ENCODE peak calls at places on chromosomes 7 and 10, in six cellular contexts. F, S, C, D, B and Y are unnamed samples.

GRCh38 chr10:44961931-44962750 is 2.5 kb downstream of the RASSF4 start:
- DNase-seq in F (no peak), S (no peak), C (no peak), D (no peak), B (no peak), Y (no peak)

GRCh38 chr7:32506266-32507054 is 11.2 kb downstream of the AVL9 start:
- DNase-seq in F (no peak), S (peak), C (no peak), D (peak), B (peak), Y (peak)

GRCh38 chr7:121620953-121621606 is 225.0 kb upstream of the FAM3C start:
- DNase-seq in F (no peak), S (no peak), C (no peak), D (no peak), B (no peak), Y (no peak)

GRCh38 chr7:31492086-31492485 is 21.8 kb upstream of the ITPRID1 start:
- DNase-seq in F (no peak), S (no peak), C (peak), D (no peak), B (no peak), Y (no peak)

GRCh38 chr7:5702876-5703571 is 78.4 kb downstream of the RNF216 start:
- DNase-seq in F (no peak), S (no peak), C (no peak), D (no peak), B (peak), Y (no peak)

GRCh38 chr10:103917326-103918052 is 495 bp downstream of the STN1 start:
- DNase-seq in F (no peak), S (no peak), C (peak), D (no peak), B (peak), Y (no peak)

GRCh38 chr10:72328045-72328828 is 26.5 kb downstream of the DNAJB12 start:
- DNase-seq in F (peak), S (peak), C (peak), D (no peak), B (peak), Y (peak)

GRCh38 chr7:96740130-96740529 is 30.5 kb upstream of the SEM1 start:
- DNase-seq in F (no peak), S (no peak), C (no peak), D (no peak), B (no peak), Y (no peak)

GRCh38 chr7:34131371-34131770 is 226.0 kb downstream of the BMPER start:
- DNase-seq in F (no peak), S (peak), C (no peak), D (no peak), B (no peak), Y (no peak)

GRCh38 chr7:143382791-143383641 is 1.9 kb downstream of the ZYX start:
- DNase-seq in F (no peak), S (no peak), C (no peak), D (no peak), B (no peak), Y (no peak)

GRCh38 chr7:44757311-44757710 is 8.7 kb downstream of the ZMIZ2 start:
- DNase-seq in F (no peak), S (no peak), C (no peak), D (no peak), B (no peak), Y (no peak)

GRCh38 chr10:35447693-35448407 is 111.5 kb downstream of the CCNY start:
- DNase-seq in F (no peak), S (peak), C (peak), D (no peak), B (peak), Y (peak)

GRCh38 chr10:13256627-13257026 is 22.5 kb upstream of the UCMA start:
- DNase-seq in F (no peak), S (no peak), C (no peak), D (no peak), B (no peak), Y (no peak)

GRCh38 chr10:36888925-36889573 is 236.3 kb upstream of the ANKRD30A start:
- DNase-seq in F (peak), S (peak), C (peak), D (no peak), B (peak), Y (no peak)

GRCh38 chr10:52308251-52309031 is 5.6 kb upstream of the DKK1 start:
- DNase-seq in F (no peak), S (peak), C (peak), D (no peak), B (peak), Y (peak)

GRCh38 chr7:37738338-37738737 is 54.8 kb downstream of the GPR141 start:
- DNase-seq in F (no peak), S (no peak), C (no peak), D (no peak), B (no peak), Y (no peak)

GRCh38 chr7:6159097-6159483 is 113.3 kb downstream of the CYTH3 start:
- DNase-seq in F (no peak), S (no peak), C (no peak), D (no peak), B (no peak), Y (no peak)

GRCh38 chr10:131439705-131440104 is 128.2 kb upstream of the TCERG1L start:
- DNase-seq in F (no peak), S (no peak), C (no peak), D (no peak), B (no peak), Y (no peak)

GRCh38 chr7:8175929-8176369 is 86.0 kb downstream of the ICA1 start:
- DNase-seq in F (no peak), S (no peak), C (no peak), D (no peak), B (no peak), Y (no peak)

GRCh38 chr7:113217314-113217713 is 99.0 kb upstream of the SMIM30 start:
- DNase-seq in F (no peak), S (no peak), C (no peak), D (no peak), B (no peak), Y (no peak)

GRCh38 chr7:12110425-12110824 is 100.7 kb upstream of the TMEM106B start:
- DNase-seq in F (no peak), S (no peak), C (no peak), D (no peak), B (no peak), Y (no peak)

GRCh38 chr10:89159761-89160160 is 47.4 kb downstream of the CH25H start:
- DNase-seq in F (no peak), S (peak), C (no peak), D (no peak), B (no peak), Y (no peak)

GRCh38 chr10:3828404-3829192 is 43.6 kb upstream of the KLF6 start:
- DNase-seq in F (no peak), S (peak), C (no peak), D (no peak), B (peak), Y (peak)

GRCh38 chr10:31582365-31583052 is 263.5 kb downstream of the ZEB1 start:
- DNase-seq in F (no peak), S (peak), C (peak), D (no peak), B (peak), Y (peak)

GRCh38 chr10:111093741-111094380 is 17.0 kb downstream of the ADRA2A start:
- DNase-seq in F (no peak), S (peak), C (no peak), D (no peak), B (peak), Y (peak)

GRCh38 chr10:12631216-12631615 is 281.9 kb downstream of the CAMK1D start:
- DNase-seq in F (no peak), S (peak), C (no peak), D (no peak), B (peak), Y (peak)

GRCh38 chr10:93992400-93993030 is 1.2 kb upstream of the PLCE1 start:
- DNase-seq in F (no peak), S (no peak), C (no peak), D (no peak), B (peak), Y (no peak)

GRCh38 chr7:44277391-44277790 is 48.0 kb downstream of the CAMK2B start:
- DNase-seq in F (no peak), S (no peak), C (no peak), D (no peak), B (no peak), Y (no peak)

GRCh38 chr7:81845628-81846259 is 75.9 kb upstream of the HGF start:
- DNase-seq in F (no peak), S (peak), C (no peak), D (no peak), B (peak), Y (peak)

GRCh38 chr7:47290867-47291266 is 291.0 kb downstream of the TNS3 start:
- DNase-seq in F (no peak), S (no peak), C (no peak), D (no peak), B (no peak), Y (no peak)

GRCh38 chr7:70131807-70132565 is 533.7 kb downstream of the AUTS2 start:
- DNase-seq in F (no peak), S (no peak), C (no peak), D (no peak), B (no peak), Y (no peak)

GRCh38 chr7:74012842-74013249 is 15.1 kb upstream of the ELN start:
- DNase-seq in F (no peak), S (no peak), C (no peak), D (no peak), B (no peak), Y (peak)

GRCh38 chr10:58457761-58458616 is 54.7 kb upstream of the BICC1 start:
- DNase-seq in F (no peak), S (peak), C (no peak), D (peak), B (peak), Y (peak)

GRCh38 chr7:45252857-45253256 is 95.3 kb downstream of the RAMP3 start:
- DNase-seq in F (peak), S (no peak), C (no peak), D (no peak), B (no peak), Y (no peak)

GRCh38 chr7:130009848-130010688 is 41.1 kb downstream of the ZC3HC1 start:
- DNase-seq in F (peak), S (peak), C (peak), D (peak), B (peak), Y (peak)

GRCh38 chr7:76336094-76336493 is 22.7 kb downstream of the YWHAG start:
- DNase-seq in F (no peak), S (no peak), C (no peak), D (no peak), B (no peak), Y (no peak)

GRCh38 chr7:85659364-85659763 is 472.5 kb upstream of the SEMA3D start:
- DNase-seq in F (no peak), S (no peak), C (no peak), D (no peak), B (peak), Y (no peak)

GRCh38 chr7:14197280-14197679 is 207.8 kb upstream of the ETV1 start:
- DNase-seq in F (no peak), S (no peak), C (no peak), D (no peak), B (peak), Y (peak)

GRCh38 chr7:16590424-16590823 is 55.1 kb downstream of the ANKMY2 start:
- DNase-seq in F (no peak), S (no peak), C (peak), D (no peak), B (no peak), Y (no peak)

GRCh38 chr7:67343566-67343965 is 346.9 kb downstream of the TYW1 start:
- DNase-seq in F (no peak), S (no peak), C (no peak), D (no peak), B (no peak), Y (peak)